ENCODE peak calls at places on chromosome 7, in eight cellular contexts. W is hepatocyte, I is pancreas, G is A549, N is cardiac fibroblast, Y is AG04450, D is heart left ventricle, B is fibroblast of the aortic adventitia. O is an unnamed sample.

GRCh38 chr7:90605055-90605454 is 8.9 kb downstream of the CDK14 start:
- DNase-seq in W (no peak), I (no peak), G (no peak), N (no peak), Y (no peak), D (no peak), B (no peak), O (no peak)

GRCh38 chr7:92843034-92843760 is 6.8 kb upstream of the CDK6 start:
- DNase-seq in W (no peak), I (no peak), G (no peak), N (no peak), Y (no peak), D (no peak), B (peak), O (peak)

GRCh38 chr7:51477819-51478218 is 161.2 kb upstream of the COBL start:
- DNase-seq in W (no peak), I (no peak), G (no peak), N (no peak), Y (no peak), D (no peak), B (no peak), O (no peak)

GRCh38 chr7:133183042-133183441 is 69.8 kb upstream of the EXOC4 start:
- DNase-seq in W (no peak), I (peak), G (no peak), N (no peak), Y (no peak), D (no peak), B (no peak), O (no peak)

GRCh38 chr7:134553976-134554375 is 5.1 kb downstream of the AKR1B15 start:
- DNase-seq in W (peak), I (no peak), G (no peak), N (peak), Y (no peak), D (no peak), B (no peak), O (no peak)

GRCh38 chr7:118846977-118847376 is 622.5 kb downstream of the ANKRD7 start:
- DNase-seq in W (no peak), I (no peak), G (no peak), N (no peak), Y (no peak), D (no peak), B (no peak), O (no peak)

GRCh38 chr7:47973739-47974138 is 5.7 kb downstream of the HUS1 start:
- DNase-seq in W (no peak), I (no peak), G (no peak), N (no peak), Y (no peak), D (no peak), B (no peak), O (no peak)

GRCh38 chr7:81990395-81990794 is 220.5 kb upstream of the HGF start:
- DNase-seq in W (no peak), I (no peak), G (no peak), N (peak), Y (no peak), D (no peak), B (peak), O (peak)

GRCh38 chr7:110502893-110503465 is 587.9 kb upstream of the LRRN3 start:
- DNase-seq in W (no peak), I (no peak), G (no peak), N (peak), Y (peak), D (no peak), B (no peak), O (peak)

GRCh38 chr7:7539711-7540110 is 4.0 kb upstream of the COL28A1 start:
- DNase-seq in W (no peak), I (no peak), G (no peak), N (no peak), Y (no peak), D (no peak), B (no peak), O (no peak)

GRCh38 chr7:41592226-41592625 is 110.7 kb downstream of the INHBA start:
- DNase-seq in W (no peak), I (no peak), G (no peak), N (no peak), Y (no peak), D (no peak), B (no peak), O (peak)

GRCh38 chr7:151882734-151883133 is 5.8 kb upstream of the PRKAG2 start:
- DNase-seq in W (no peak), I (no peak), G (no peak), N (no peak), Y (no peak), D (peak), B (no peak), O (no peak)

GRCh38 chr7:87213252-87213651 is 6.3 kb downstream of the TMEM243 start:
- DNase-seq in W (no peak), I (no peak), G (no peak), N (no peak), Y (no peak), D (no peak), B (no peak), O (no peak)

GRCh38 chr7:98423043-98423442 is 22.2 kb upstream of the BAIAP2L1 start:
- DNase-seq in W (peak), I (no peak), G (peak), N (peak), Y (no peak), D (no peak), B (no peak), O (no peak)

GRCh38 chr7:1401011-1401410 is 58.3 kb downstream of the MICALL2 start:
- DNase-seq in W (no peak), I (no peak), G (no peak), N (no peak), Y (no peak), D (no peak), B (no peak), O (no peak)

GRCh38 chr7:18345641-18346234 is 149.8 kb upstream of the HDAC9 start:
- DNase-seq in W (peak), I (no peak), G (peak), N (peak), Y (no peak), D (no peak), B (peak), O (peak)

GRCh38 chr7:80770675-80771081 is 132.2 kb downstream of the CD36 start:
- DNase-seq in W (no peak), I (no peak), G (no peak), N (no peak), Y (no peak), D (no peak), B (no peak), O (no peak)

GRCh38 chr7:40092152-40092551 is 42.3 kb downstream of the MPLKIP start:
- DNase-seq in W (no peak), I (no peak), G (no peak), N (no peak), Y (no peak), D (no peak), B (no peak), O (no peak)

GRCh38 chr7:75944507-75944906 is 29.6 kb downstream of the POR start:
- DNase-seq in W (no peak), I (no peak), G (no peak), N (no peak), Y (no peak), D (no peak), B (no peak), O (no peak)

GRCh38 chr7:75948179-75948578 is 33.2 kb downstream of the POR start:
- DNase-seq in W (no peak), I (no peak), G (no peak), N (no peak), Y (no peak), D (no peak), B (no peak), O (no peak)

GRCh38 chr7:75943864-75944263 is 28.9 kb downstream of the POR start:
- DNase-seq in W (peak), I (no peak), G (no peak), N (peak), Y (no peak), D (no peak), B (peak), O (no peak)

GRCh38 chr7:75946207-75946855 is 31.4 kb downstream of the POR start:
- DNase-seq in W (no peak), I (no peak), G (no peak), N (no peak), Y (no peak), D (no peak), B (no peak), O (no peak)

GRCh38 chr7:75945297-75946168 is 30.6 kb downstream of the POR start:
- DNase-seq in W (peak), I (no peak), G (no peak), N (peak), Y (no peak), D (peak), B (peak), O (peak)
- TF ChIP-seq CTCF in W (no peak), I (no peak), G (no peak), N (peak), Y (no peak), D (peak), B (no peak), O (no peak)

GRCh38 chr7:158543401-158543680 is 44.3 kb downstream of the PTPRN2 start:
- DNase-seq in W (no peak), I (no peak), G (no peak), N (no peak), Y (no peak), D (no peak), B (no peak), O (no peak)

GRCh38 chr7:158539711-158540146 is 47.9 kb downstream of the PTPRN2 start:
- DNase-seq in W (no peak), I (no peak), G (no peak), N (no peak), Y (no peak), D (peak), B (no peak), O (no peak)

GRCh38 chr7:158543840-158544239 is 43.8 kb downstream of the PTPRN2 start:
- DNase-seq in W (no peak), I (no peak), G (no peak), N (no peak), Y (no peak), D (peak), B (no peak), O (no peak)

GRCh38 chr7:158542651-158543400 is 44.8 kb downstream of the PTPRN2 start:
- DNase-seq in W (no peak), I (no peak), G (no peak), N (no peak), Y (no peak), D (no peak), B (no peak), O (no peak)

DNA sequence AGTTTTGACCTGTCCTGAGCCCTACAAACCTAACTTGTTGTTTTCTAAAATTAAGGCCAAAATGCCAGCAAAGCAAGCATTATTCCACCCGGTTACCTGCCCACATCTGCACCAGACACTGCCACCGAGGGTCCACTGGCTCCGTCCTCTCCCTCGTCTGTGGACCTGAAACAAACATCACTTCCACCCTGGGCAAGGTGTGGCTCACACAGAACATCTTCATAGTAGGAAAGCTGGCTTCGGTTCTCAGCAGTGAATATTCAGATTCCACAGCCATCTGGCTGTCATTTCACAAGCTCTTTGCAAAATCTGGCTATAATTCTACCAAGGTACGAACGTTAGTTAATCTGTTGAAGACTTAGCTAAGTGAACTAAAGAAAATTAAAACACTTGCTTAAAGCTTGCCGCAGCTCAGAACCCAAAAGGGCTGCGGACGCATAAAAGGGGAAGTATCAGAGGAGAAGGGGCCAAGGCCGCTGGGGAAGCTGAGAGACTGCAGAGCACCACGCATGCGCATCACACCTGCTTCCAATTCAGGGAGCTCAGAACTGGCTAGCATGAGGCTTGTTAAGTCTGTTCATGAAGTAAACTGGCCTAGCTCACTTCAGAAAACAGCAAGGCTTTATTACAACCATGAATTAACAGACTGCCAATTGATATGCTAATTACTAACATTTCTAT is 46.2 kb downstream of the PTPRN2 start:
- DNase-seq in W (no peak), I (no peak), G (no peak), N (no peak), Y (no peak), D (peak), B (no peak), O (no peak)
- H3K4me3 ChIP-seq in W (no peak), I (no peak), G (no peak), N (no peak), Y (no peak), D (no peak), B (no peak), O (no peak)

DNA sequence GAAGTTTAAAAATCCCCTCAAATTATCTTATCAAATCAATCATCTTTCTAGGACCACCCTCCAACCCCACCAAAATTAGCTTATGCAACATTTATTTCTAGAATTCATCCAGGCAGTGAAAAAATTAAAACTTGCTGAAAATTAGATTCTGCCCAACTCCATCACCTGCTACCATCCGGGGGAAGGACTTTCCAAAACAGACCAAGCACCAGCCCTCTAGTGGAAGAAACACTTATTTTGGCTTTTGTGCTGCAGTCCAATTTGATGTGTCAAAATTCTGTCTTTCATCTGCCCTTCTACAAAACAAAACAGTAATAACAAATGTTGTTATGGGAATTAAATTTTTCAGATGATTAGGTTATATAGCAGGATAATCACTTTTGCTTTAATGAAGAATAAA is 35.1 kb downstream of the GCC1 start:
- DNase-seq in W (no peak), I (no peak), G (no peak), N (no peak), Y (no peak), D (no peak), B (no peak), O (no peak)
- TF ChIP-seq CTCF in W (no peak), I (no peak), G (no peak), N (no peak), Y (peak), D (no peak), B (peak), O (peak)

DNA sequence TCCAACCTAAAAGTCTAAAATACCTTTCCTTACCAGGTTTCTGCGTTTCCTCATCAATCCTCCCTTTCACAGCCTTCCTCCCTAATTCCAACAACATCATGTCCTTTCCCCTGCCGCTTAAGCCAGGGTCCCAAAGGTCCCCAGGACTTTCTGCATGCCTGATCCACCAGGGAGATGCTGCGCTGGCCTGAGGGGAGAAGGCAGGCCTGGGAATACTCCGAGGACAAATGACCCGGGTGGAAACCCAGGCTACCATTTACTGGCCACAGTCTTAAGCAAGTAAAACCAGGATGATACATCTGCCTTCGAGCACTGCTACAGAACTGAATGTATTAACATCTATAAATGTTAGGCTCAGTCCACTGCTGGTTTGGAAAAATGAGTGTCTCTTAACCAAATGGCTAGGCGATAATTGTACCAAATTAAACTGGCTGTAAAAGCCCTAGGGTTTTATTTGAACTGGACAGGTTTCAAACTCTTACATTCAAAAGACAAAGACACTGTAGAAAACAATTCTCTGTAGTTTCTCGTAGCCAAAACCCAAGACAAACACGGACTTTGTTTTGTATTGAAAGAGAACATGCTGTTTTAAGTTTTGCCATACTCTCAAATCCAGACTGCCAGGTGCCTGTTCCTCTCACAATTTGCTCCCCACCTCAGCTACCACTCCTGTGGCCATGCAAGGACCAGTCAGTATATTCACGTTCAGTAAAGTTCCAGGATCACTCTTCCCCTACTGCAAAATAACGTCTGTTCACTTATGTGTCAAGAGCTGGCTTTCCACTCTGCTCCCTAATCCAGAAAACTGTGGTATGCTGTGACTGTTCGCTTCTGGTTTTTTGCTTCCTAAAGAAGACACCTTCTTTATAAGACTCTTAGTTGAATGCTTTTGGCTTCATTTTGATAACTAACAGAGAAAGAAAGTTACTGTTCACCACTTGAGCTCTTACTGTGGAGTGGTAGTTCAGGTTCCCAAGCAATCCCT is 145.7 kb downstream of the RNF216 start:
- DNase-seq in W (no peak), I (no peak), G (no peak), N (no peak), Y (no peak), D (no peak), B (peak), O (peak)
- H3K4me3 ChIP-seq in W (no peak), I (no peak), G (no peak), N (no peak), Y (no peak), D (no peak), B (no peak), O (no peak)

GRCh38 chr7:106858618-106859532 is 6.2 kb upstream of the PIK3CG start:
- DNase-seq in W (peak), I (peak), G (no peak), N (no peak), Y (no peak), D (peak), B (peak), O (no peak)
- TF ChIP-seq CTCF in W (no peak), I (no peak), G (no peak), N (no peak), Y (no peak), D (no peak), B (no peak), O (no peak)